ENCODE peak calls at places on chromosome 13, in nine cellular contexts. R is right cardiac atrium; D is OCI-LY7; W is adrenal gland; N is heart left ventricle; F is effector memory CD4-positive, alpha-beta T cell; K is AG04450; J is right lobe of liver; X is CD8-positive, alpha-beta memory T cell. B is an unnamed sample.

GRCh38 chr13:44234566-44234965 is 139.1 kb upstream of the SERP2 start:
- DNase-seq in F (no peak), N (no peak), D (no peak), K (no peak), X (no peak), R (no peak), J (no peak), W (no peak), B (no peak)

GRCh38 chr13:70189981-70190380 is 81.7 kb upstream of the KLHL1 start:
- DNase-seq in K (no peak), N (no peak), D (no peak), W (no peak), F (no peak), J (no peak), R (no peak), X (no peak), B (no peak)

GRCh38 chr13:78787189-78787588 is 128.2 kb upstream of the OBI1 start:
- DNase-seq in W (no peak), X (no peak), K (no peak), R (no peak), J (no peak), F (no peak), D (no peak), N (no peak), B (no peak)

GRCh38 chr13:93262729-93263128 is 36.1 kb downstream of the GPC6 start:
- DNase-seq in X (no peak), J (no peak), R (no peak), F (no peak), N (no peak), W (no peak), D (no peak), K (no peak), B (no peak)

GRCh38 chr13:36347826-36348225 is 1.6 kb upstream of the SPART start:
- DNase-seq in W (no peak), N (no peak), J (no peak), K (no peak), X (no peak), F (no peak), R (no peak), D (no peak), B (no peak)

GRCh38 chr13:42001580-42001979 is 40.7 kb upstream of the VWA8 start:
- DNase-seq in J (no peak), R (no peak), N (no peak), K (peak; percentile 77), W (peak; percentile 49), X (no peak), D (no peak), F (no peak), B (no peak)

GRCh38 chr13:25654332-25654731 is 282.6 kb downstream of the ATP8A2 start:
- DNase-seq in W (peak; percentile 35), R (no peak), D (no peak), F (no peak), X (no peak), N (no peak), J (no peak), K (no peak), B (no peak)

GRCh38 chr13:85528578-85529215 is 270.5 kb downstream of the SLITRK6 start:
- DNase-seq in R (no peak), X (no peak), N (no peak), W (no peak), J (no peak), F (no peak), D (no peak), K (peak; percentile 65), B (no peak)

GRCh38 chr13:40113644-40114304 is 458.3 kb downstream of the COG6 start:
- DNase-seq in J (no peak), R (no peak), X (no peak), D (peak; percentile 44), F (no peak), N (no peak), W (peak; percentile 20), K (no peak), B (no peak)

GRCh38 chr13:107351305-107351704 is 783.4 kb upstream of the ARGLU1 start:
- DNase-seq in W (no peak), J (no peak), N (no peak), K (no peak), D (no peak), X (no peak), R (no peak), F (no peak), B (no peak)

GRCh38 chr13:108274718-108275117 is 5.2 kb downstream of the TNFSF13B start:
- DNase-seq in K (no peak), F (no peak), N (no peak), W (no peak), R (no peak), J (no peak), X (no peak), D (no peak), B (no peak)

GRCh38 chr13:23718916-23719470 is 148.8 kb downstream of the TNFRSF19 start:
- DNase-seq in W (no peak), N (no peak), X (no peak), F (no peak), J (no peak), D (no peak), R (no peak), K (no peak), B (no peak)

GRCh38 chr13:76993021-76993420 is 1.1 kb downstream of the CLN5 start:
- DNase-seq in R (no peak), N (no peak), X (no peak), D (no peak), F (no peak), J (no peak), K (no peak), W (no peak), B (no peak)

GRCh38 chr13:32001392-32001768 is 30.2 kb upstream of the FRY start:
- DNase-seq in J (no peak), W (peak; percentile 24), X (no peak), R (no peak), F (no peak), D (peak; percentile 38), N (no peak), K (no peak), B (no peak)

GRCh38 chr13:80235131-80235530 is 105.8 kb downstream of the SPRY2 start:
- DNase-seq in J (no peak), W (no peak), F (no peak), R (no peak), D (no peak), X (no peak), K (no peak), N (no peak), B (no peak)

GRCh38 chr13:19860884-19861655 is 2.4 kb downstream of the ZMYM5 start:
- DNase-seq in W (peak; percentile 35), R (no peak), F (no peak), J (no peak), N (no peak), D (peak; percentile 29), X (no peak), K (no peak), B (no peak)

GRCh38 chr13:93361703-93362102 is 135.1 kb downstream of the GPC6 start:
- DNase-seq in F (no peak), N (no peak), K (no peak), R (no peak), J (no peak), W (no peak), X (no peak), D (no peak), B (no peak)

DNA sequence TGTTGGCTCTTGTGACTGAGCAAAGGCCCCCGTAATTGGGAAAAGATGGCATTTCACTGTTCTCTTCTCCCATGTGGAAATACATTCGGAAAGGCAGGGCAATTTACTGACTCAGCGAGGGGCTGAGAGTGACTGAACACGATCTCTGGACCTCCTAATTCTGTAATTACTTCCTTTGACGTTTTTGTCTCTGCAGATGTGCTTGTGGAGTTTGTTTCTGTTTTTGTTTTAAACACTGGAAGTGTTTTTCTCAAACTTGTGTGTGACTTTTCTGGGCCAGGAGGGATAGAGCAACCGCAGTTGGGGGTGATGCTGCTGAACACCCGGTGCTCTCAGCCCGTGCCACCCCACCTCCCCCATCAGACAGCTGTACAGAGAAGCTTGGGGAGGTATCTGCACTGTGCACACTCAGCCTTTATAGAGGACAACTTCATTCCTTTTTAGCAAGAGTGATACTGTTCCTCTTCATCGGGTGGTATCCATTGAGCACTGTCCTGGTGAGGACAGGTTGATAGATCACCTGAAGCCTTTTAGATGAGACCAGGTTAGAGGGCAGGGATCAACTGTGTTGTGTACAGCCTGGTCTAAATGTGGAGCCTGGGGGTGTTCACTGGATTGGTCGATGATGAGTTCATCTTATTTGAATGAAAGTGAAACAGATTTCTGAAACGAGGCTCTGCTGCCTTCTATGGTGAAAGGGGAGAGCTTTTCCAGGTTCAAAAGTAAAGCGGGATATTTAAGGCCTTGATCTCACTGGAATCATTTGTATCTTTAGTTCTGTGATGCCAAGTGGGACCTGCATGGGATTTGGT is 117.4 kb downstream of the ESD start:
- DNase-seq in J (peak; percentile 55), F (no peak), X (peak; percentile 12), R (no peak), W (peak; percentile 18), N (no peak), K (no peak), D (peak; percentile 28), B (no peak)
- H3K27ac ChIP-seq in J (peak overlapping the region; percentile 80), F (no peak overlapping the region), X (peak overlapping the region; percentile 17), R (peak overlapping the region; percentile 75), W (peak overlapping the region; percentile 75), N (peak overlapping the region; percentile 69), K (peak overlapping the region; percentile 75), D (peak overlapping the region; percentile 23), B (peak overlapping the region; percentile 71)

GRCh38 chr13:30388401-30389283 is 33.7 kb upstream of the UBE2L5 start:
- DNase-seq in J (peak; percentile 84), W (peak; percentile 23), D (no peak), F (no peak), X (no peak), K (peak; percentile 78), N (no peak), R (peak; percentile 47), B (no peak)
- H3K27ac ChIP-seq in J (peak overlapping the region; percentile 78), W (no peak overlapping the region), D (no peak overlapping the region), F (peak overlapping the region; percentile 46), X (no peak overlapping the region), K (peak overlapping the region; percentile 91), N (no peak overlapping the region), R (no peak overlapping the region), B (peak overlapping the region; percentile 63)

DNA sequence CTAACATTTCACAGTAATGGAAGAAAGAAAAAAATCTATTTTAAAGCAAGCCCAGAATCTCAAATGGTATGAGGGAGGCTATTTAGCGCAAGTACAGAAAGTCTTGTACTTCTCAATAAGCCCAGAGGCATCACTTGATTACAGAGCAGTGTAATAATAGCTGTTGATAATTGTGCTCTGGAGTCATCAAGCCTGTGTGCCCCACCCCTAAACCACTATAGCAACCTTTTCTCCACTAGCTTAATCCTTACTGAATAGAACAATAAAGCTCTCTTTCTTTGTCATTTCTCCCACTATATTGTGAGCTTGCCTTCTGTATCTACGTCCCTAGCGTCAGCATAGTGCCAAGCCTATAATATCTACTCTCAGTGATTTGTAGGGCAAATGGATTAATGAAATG is 56.6 kb downstream of the FREM2 start:
- DNase-seq in F (no peak), K (no peak), X (no peak), W (no peak), R (no peak), N (no peak), D (no peak), J (no peak), B (no peak)
- H3K27ac ChIP-seq in F (no peak overlapping the region), K (no peak overlapping the region), X (no peak overlapping the region), W (no peak overlapping the region), R (no peak overlapping the region), N (no peak overlapping the region), D (no peak overlapping the region), J (no peak overlapping the region), B (no peak overlapping the region)

DNA sequence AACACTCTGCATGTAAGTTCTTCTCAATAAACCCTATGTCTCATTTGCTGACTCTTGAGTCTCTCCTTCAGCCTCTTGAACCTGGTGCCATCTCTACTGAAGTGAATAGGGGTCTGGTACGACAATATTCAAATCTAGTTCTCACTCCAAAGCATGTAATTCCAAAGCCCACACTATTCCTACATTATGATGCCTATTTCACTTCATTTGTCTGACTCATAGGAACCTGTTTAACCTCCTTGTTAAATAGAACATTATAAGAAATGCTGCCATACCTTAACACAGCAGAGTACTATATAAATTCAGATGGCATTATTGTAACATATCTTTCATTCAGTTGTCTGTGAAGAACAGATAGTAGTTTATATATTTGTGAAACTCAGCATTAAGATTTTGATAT is 67.1 kb downstream of the STARD13 start:
- DNase-seq in J (no peak), X (no peak), W (no peak), F (no peak), N (no peak), D (no peak), R (no peak), K (no peak), B (no peak)
- H3K27ac ChIP-seq in J (no peak overlapping the region), X (no peak overlapping the region), W (no peak overlapping the region), F (no peak overlapping the region), N (no peak overlapping the region), D (no peak overlapping the region), R (no peak overlapping the region), K (no peak overlapping the region), B (peak overlapping the region; percentile 45)

B was measured in stomach.